ENCODE peak calls at places on chromosome 11, in seven cellular contexts. H, N, U, M, T, F and D are unnamed samples.

GRCh38 chr11:50030193-50030592 is 2.5 kb upstream of the OR4C45 start:
- DNase-seq in F (no peak), U (no peak), T (no peak), N (no peak), H (no peak), M (no peak), D (no peak)

GRCh38 chr11:111297696-111298095 is 650 bp upstream of the POU2AF3 start:
- DNase-seq in T (no peak), U (no peak), F (no peak), H (no peak), M (no peak), N (no peak), D (no peak)

GRCh38 chr11:78365381-78365792 is 52.2 kb downstream of the GAB2 start:
- DNase-seq in T (no peak), F (no peak), M (peak; percentile 45), N (no peak), H (no peak), U (peak; percentile 46), D (no peak)

GRCh38 chr11:70502677-70503076 is 104.3 kb downstream of the CTTN start:
- DNase-seq in T (no peak), U (no peak), N (no peak), H (no peak), F (no peak), M (peak; percentile 29), D (no peak)

GRCh38 chr11:44316388-44317240 is 6.7 kb upstream of the ALX4 start:
- DNase-seq in F (no peak), T (no peak), N (no peak), U (peak; percentile 61), H (no peak), M (no peak), D (no peak)

GRCh38 chr11:72831521-72832300 is 17.5 kb downstream of the ATG16L2 start:
- DNase-seq in F (no peak), N (no peak), M (peak; percentile 85), U (peak; percentile 75), H (no peak), T (peak; percentile 70), D (no peak)

GRCh38 chr11:11243790-11244469 is 109.1 kb downstream of the CSNK2A3 start:
- DNase-seq in U (peak; percentile 43), F (no peak), T (peak; percentile 12), N (peak; percentile 6), H (no peak), M (no peak), D (no peak)

GRCh38 chr11:46336781-46337180 is 10.5 kb upstream of the DGKZ start:
- DNase-seq in N (no peak), U (peak; percentile 57), F (no peak), M (peak; percentile 82), H (no peak), T (no peak), D (no peak)